ENCODE peak calls at places on chromosomes 7 and 10, in seven cellular contexts. One of them, this sample, is unnamed.
A peak's percentile ranks its signal among the peaks of the same experiment; 100 is the strongest.

GRCh38 chr7:80542398-80542797 is 30.5 kb upstream of the GNAT3 start:
- DNase-seq in fibroblast of lung: peak; percentile 97
- DNase-seq in hepatocyte: no peak
- DNase-seq in psoas muscle: no peak
- DNase-seq in tibial nerve: no peak
- DNase-seq in CD4-positive, alpha-beta memory T cell: no peak
- DNase-seq in mesendoderm: no peak
- DNase-seq in this sample: no peak

GRCh38 chr7:138243430-138243829 is 167.2 kb downstream of the AKR1D1 start:
- DNase-seq in fibroblast of lung: no peak
- DNase-seq in hepatocyte: peak; percentile 65
- DNase-seq in psoas muscle: no peak
- DNase-seq in tibial nerve: no peak
- DNase-seq in CD4-positive, alpha-beta memory T cell: no peak
- DNase-seq in mesendoderm: peak; percentile 99
- DNase-seq in this sample: no peak

GRCh38 chr10:132185601-132186487 is 904 bp upstream of the DPYSL4 start:
- DNase-seq in fibroblast of lung: peak; percentile 22
- DNase-seq in hepatocyte: peak; percentile 85
- DNase-seq in psoas muscle: no peak
- DNase-seq in tibial nerve: no peak
- DNase-seq in CD4-positive, alpha-beta memory T cell: peak; percentile 77
- DNase-seq in mesendoderm: peak; percentile 41
- DNase-seq in this sample: peak; percentile 60

GRCh38 chr7:46253500-46253899 is 332.4 kb upstream of the IGFBP3 start:
- DNase-seq in fibroblast of lung: no peak
- DNase-seq in hepatocyte: no peak
- DNase-seq in psoas muscle: no peak
- DNase-seq in tibial nerve: no peak
- DNase-seq in CD4-positive, alpha-beta memory T cell: no peak
- DNase-seq in mesendoderm: no peak
- DNase-seq in this sample: no peak

GRCh38 chr10:45418859-45419672 is 45.0 kb downstream of the ALOX5 start:
- DNase-seq in fibroblast of lung: peak; percentile 27
- DNase-seq in hepatocyte: peak; percentile 76
- DNase-seq in psoas muscle: peak; percentile 83
- DNase-seq in tibial nerve: no peak
- DNase-seq in CD4-positive, alpha-beta memory T cell: peak; percentile 43
- DNase-seq in mesendoderm: peak; percentile 89
- DNase-seq in this sample: peak; percentile 60

GRCh38 chr7:120805636-120806388 is 52.1 kb downstream of the TSPAN12 start:
- DNase-seq in fibroblast of lung: peak; percentile 71
- DNase-seq in hepatocyte: peak; percentile 74
- DNase-seq in psoas muscle: no peak
- DNase-seq in tibial nerve: no peak
- DNase-seq in CD4-positive, alpha-beta memory T cell: peak; percentile 46
- DNase-seq in mesendoderm: peak; percentile 81
- DNase-seq in this sample: peak; percentile 33

GRCh38 chr7:155589001-155589980 is 42.9 kb upstream of the CNPY1 start:
- DNase-seq in fibroblast of lung: no peak
- DNase-seq in hepatocyte: no peak
- DNase-seq in psoas muscle: no peak
- DNase-seq in tibial nerve: no peak
- DNase-seq in CD4-positive, alpha-beta memory T cell: no peak
- DNase-seq in mesendoderm: no peak
- DNase-seq in this sample: no peak

GRCh38 chr10:82390866-82391658 is 516.1 kb downstream of the NRG3 start:
- DNase-seq in fibroblast of lung: no peak
- DNase-seq in hepatocyte: no peak
- DNase-seq in psoas muscle: no peak
- DNase-seq in tibial nerve: no peak
- DNase-seq in CD4-positive, alpha-beta memory T cell: no peak
- DNase-seq in mesendoderm: no peak
- DNase-seq in this sample: no peak

GRCh38 chr7:1238363-1239331 is 6.0 kb downstream of the UNCX start:
- DNase-seq in fibroblast of lung: no peak
- DNase-seq in hepatocyte: no peak
- DNase-seq in psoas muscle: no peak
- DNase-seq in tibial nerve: no peak
- DNase-seq in CD4-positive, alpha-beta memory T cell: no peak
- DNase-seq in mesendoderm: peak; percentile 37
- DNase-seq in this sample: no peak
- H3K27me3 ChIP-seq in fibroblast of lung: peaks cover 78% of the 10 kb centered on the region
- H3K27me3 ChIP-seq in hepatocyte: peaks cover 91% of the 10 kb centered on the region
- H3K27me3 ChIP-seq in psoas muscle: peaks cover 60% of the 10 kb centered on the region
- H3K27me3 ChIP-seq in tibial nerve: peaks cover 90% of the 10 kb centered on the region
- H3K27me3 ChIP-seq in CD4-positive, alpha-beta memory T cell: peaks cover 61% of the 10 kb centered on the region
- H3K27me3 ChIP-seq in mesendoderm: peaks cover 92% of the 10 kb centered on the region
- H3K27me3 ChIP-seq in this sample: peaks cover 38% of the 10 kb centered on the region

GRCh38 chr10:87733081-87733480 is 73.4 kb downstream of the PAPSS2 start:
- DNase-seq in fibroblast of lung: no peak
- DNase-seq in hepatocyte: no peak
- DNase-seq in psoas muscle: no peak
- DNase-seq in tibial nerve: no peak
- DNase-seq in CD4-positive, alpha-beta memory T cell: no peak
- DNase-seq in mesendoderm: no peak
- DNase-seq in this sample: no peak
- H3K4me1 ChIP-seq in fibroblast of lung: peaks cover 4% of the 10 kb centered on the region
- H3K4me1 ChIP-seq in hepatocyte: peaks cover 3% of the 10 kb centered on the region
- H3K4me1 ChIP-seq in psoas muscle: no peaks in the 10 kb centered on the region
- H3K4me1 ChIP-seq in tibial nerve: peaks cover 5% of the 10 kb centered on the region
- H3K4me1 ChIP-seq in CD4-positive, alpha-beta memory T cell: no peaks in the 10 kb centered on the region
- H3K4me1 ChIP-seq in mesendoderm: peaks cover 4% of the 10 kb centered on the region
- H3K4me1 ChIP-seq in this sample: no peaks in the 10 kb centered on the region

GRCh38 chr7:132780822-132781221 is 204.6 kb upstream of the PLXNA4 start:
- DNase-seq in fibroblast of lung: no peak
- DNase-seq in hepatocyte: no peak
- DNase-seq in psoas muscle: no peak
- DNase-seq in tibial nerve: no peak
- DNase-seq in CD4-positive, alpha-beta memory T cell: no peak
- DNase-seq in mesendoderm: no peak
- DNase-seq in this sample: no peak
- H3K27me3 ChIP-seq in fibroblast of lung: no peaks in the 10 kb centered on the region
- H3K27me3 ChIP-seq in hepatocyte: no peaks in the 10 kb centered on the region
- H3K27me3 ChIP-seq in psoas muscle: no peaks in the 10 kb centered on the region
- H3K27me3 ChIP-seq in tibial nerve: no peaks in the 10 kb centered on the region
- H3K27me3 ChIP-seq in CD4-positive, alpha-beta memory T cell: no peaks in the 10 kb centered on the region
- H3K27me3 ChIP-seq in mesendoderm: no peaks in the 10 kb centered on the region
- H3K27me3 ChIP-seq in this sample: no peaks in the 10 kb centered on the region

GRCh38 chr7:100213672-100214071 is 6.1 kb upstream of the PVRIG start:
- DNase-seq in fibroblast of lung: no peak
- DNase-seq in hepatocyte: no peak
- DNase-seq in psoas muscle: no peak
- DNase-seq in tibial nerve: no peak
- DNase-seq in CD4-positive, alpha-beta memory T cell: no peak
- DNase-seq in mesendoderm: no peak
- DNase-seq in this sample: no peak
- H3K4me1 ChIP-seq in fibroblast of lung: no peaks in the 10 kb centered on the region
- H3K4me1 ChIP-seq in hepatocyte: no peaks in the 10 kb centered on the region
- H3K4me1 ChIP-seq in psoas muscle: peaks cover 8% of the 10 kb centered on the region
- H3K4me1 ChIP-seq in tibial nerve: no peaks in the 10 kb centered on the region
- H3K4me1 ChIP-seq in CD4-positive, alpha-beta memory T cell: peaks cover 44% of the 10 kb centered on the region
- H3K4me1 ChIP-seq in mesendoderm: no peaks in the 10 kb centered on the region
- H3K4me1 ChIP-seq in this sample: peaks cover 55% of the 10 kb centered on the region

GRCh38 chr10:78891741-78892140 is 177.0 kb upstream of the ZMIZ1 start:
- DNase-seq in fibroblast of lung: no peak
- DNase-seq in hepatocyte: no peak
- DNase-seq in psoas muscle: no peak
- DNase-seq in tibial nerve: no peak
- DNase-seq in CD4-positive, alpha-beta memory T cell: no peak
- DNase-seq in mesendoderm: no peak
- DNase-seq in this sample: no peak
- H3K27me3 ChIP-seq in fibroblast of lung: peaks cover 20% of the 10 kb centered on the region
- H3K27me3 ChIP-seq in hepatocyte: no peaks in the 10 kb centered on the region
- H3K27me3 ChIP-seq in psoas muscle: no peaks in the 10 kb centered on the region
- H3K27me3 ChIP-seq in tibial nerve: no peaks in the 10 kb centered on the region
- H3K27me3 ChIP-seq in CD4-positive, alpha-beta memory T cell: no peaks in the 10 kb centered on the region
- H3K27me3 ChIP-seq in mesendoderm: no peaks in the 10 kb centered on the region
- H3K27me3 ChIP-seq in this sample: peaks cover 4% of the 10 kb centered on the region

DNA sequence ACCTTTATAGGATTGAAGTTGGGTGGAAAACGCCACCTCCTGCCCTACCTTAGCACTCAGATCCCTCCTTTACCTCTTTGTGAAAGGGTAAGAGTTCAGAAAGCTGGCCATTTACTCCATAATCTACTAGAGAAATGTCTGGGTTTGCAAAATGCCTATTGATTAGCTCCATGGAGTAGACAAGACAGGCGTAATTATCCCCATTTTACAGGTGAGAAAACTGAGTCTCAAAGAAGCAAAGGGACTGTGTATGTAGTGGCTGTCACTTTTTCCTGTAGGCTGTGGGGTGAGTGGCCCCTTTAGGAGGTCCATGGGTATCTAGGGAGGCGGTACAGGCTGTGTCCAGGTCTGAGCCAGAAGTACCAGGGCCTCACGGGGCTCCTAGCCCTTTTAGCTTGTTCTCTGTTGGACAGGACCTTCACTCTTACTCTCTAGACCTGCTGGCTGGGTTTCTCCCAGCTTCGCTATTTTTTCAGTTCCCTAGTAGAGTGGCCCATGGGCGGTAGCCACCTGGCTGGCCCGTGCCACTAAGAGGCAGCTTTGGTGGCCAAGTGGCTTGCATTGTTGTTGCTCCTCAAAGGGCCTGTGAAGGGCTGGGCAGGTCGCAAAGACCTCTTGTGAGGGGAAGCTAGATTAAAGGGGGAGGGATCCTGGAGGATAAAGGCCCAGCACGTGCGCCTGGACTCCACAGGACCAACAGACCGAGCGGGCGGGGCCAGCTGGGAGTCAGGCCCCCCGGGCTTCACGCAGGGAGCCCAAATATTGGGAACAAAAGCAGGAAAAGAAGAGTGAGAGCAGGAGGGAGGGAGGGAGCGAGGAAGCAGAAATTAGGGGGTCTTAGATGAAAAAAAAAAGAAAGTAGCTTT is 4.7 kb upstream of the PAX2 start:
- DNase-seq in fibroblast of lung: no peak
- DNase-seq in hepatocyte: no peak
- DNase-seq in psoas muscle: no peak
- DNase-seq in tibial nerve: no peak
- DNase-seq in CD4-positive, alpha-beta memory T cell: no peak
- DNase-seq in mesendoderm: peak; percentile 57
- DNase-seq in this sample: no peak
- H3K4me1 ChIP-seq in fibroblast of lung: no peaks in the 10 kb centered on the region
- H3K4me1 ChIP-seq in hepatocyte: peaks cover 30% of the 10 kb centered on the region
- H3K4me1 ChIP-seq in psoas muscle: peaks cover 17% of the 10 kb centered on the region
- H3K4me1 ChIP-seq in tibial nerve: peaks cover 22% of the 10 kb centered on the region
- H3K4me1 ChIP-seq in CD4-positive, alpha-beta memory T cell: peaks cover 30% of the 10 kb centered on the region
- H3K4me1 ChIP-seq in mesendoderm: peaks cover 3% of the 10 kb centered on the region
- H3K4me1 ChIP-seq in this sample: peaks cover 11% of the 10 kb centered on the region

DNA sequence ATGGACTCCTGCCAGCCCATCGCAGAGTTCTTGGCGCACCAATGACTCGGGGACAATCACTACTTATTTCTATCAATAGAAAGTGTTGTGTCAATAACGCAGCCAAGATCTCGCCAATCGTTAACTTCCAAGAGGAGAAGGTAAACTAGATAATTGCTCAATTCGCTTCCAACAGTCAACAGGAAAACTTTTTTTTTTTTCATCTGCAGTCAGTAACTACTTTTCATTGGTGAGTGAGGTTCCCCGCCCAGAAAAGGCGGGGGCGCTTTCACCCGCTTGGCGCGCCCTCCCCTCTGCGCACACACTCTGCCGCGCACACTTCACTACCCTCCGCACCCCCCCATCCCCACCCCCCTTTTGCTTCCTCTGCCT is at the start of gene FEZF1:
- DNase-seq in fibroblast of lung: no peak
- DNase-seq in hepatocyte: peak; percentile 15
- DNase-seq in psoas muscle: no peak
- DNase-seq in tibial nerve: no peak
- DNase-seq in CD4-positive, alpha-beta memory T cell: no peak
- DNase-seq in mesendoderm: peak; percentile 68
- DNase-seq in this sample: no peak
- H3K27me3 ChIP-seq in fibroblast of lung: peaks cover 85% of the 10 kb centered on the region
- H3K27me3 ChIP-seq in hepatocyte: peaks cover 100% of the 10 kb centered on the region
- H3K27me3 ChIP-seq in psoas muscle: peaks cover 51% of the 10 kb centered on the region
- H3K27me3 ChIP-seq in tibial nerve: peaks cover 100% of the 10 kb centered on the region
- H3K27me3 ChIP-seq in CD4-positive, alpha-beta memory T cell: peaks cover 12% of the 10 kb centered on the region
- H3K27me3 ChIP-seq in mesendoderm: peaks cover 41% of the 10 kb centered on the region
- H3K27me3 ChIP-seq in this sample: peaks cover 5% of the 10 kb centered on the region

DNA sequence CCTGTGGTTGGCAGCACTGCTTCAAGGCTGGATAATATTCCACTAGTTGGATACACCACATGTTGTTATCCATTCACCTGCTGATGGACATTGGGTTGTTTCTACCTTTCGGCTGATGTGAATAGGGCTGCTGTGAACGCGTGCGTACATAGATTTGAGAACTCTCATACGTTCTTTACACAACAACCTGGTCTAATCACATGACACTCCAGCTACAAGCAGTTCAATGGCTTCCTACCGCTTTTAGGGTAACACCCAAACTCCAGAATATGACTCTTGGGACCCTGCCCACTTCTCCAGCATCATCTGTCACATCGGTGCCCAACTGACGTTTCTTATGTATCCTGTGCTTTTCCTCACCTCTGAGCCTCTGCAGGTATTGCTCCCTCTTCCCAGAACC is 114.6 kb downstream of the ABLIM1 start:
- DNase-seq in fibroblast of lung: no peak
- DNase-seq in hepatocyte: no peak
- DNase-seq in psoas muscle: no peak
- DNase-seq in tibial nerve: no peak
- DNase-seq in CD4-positive, alpha-beta memory T cell: no peak
- DNase-seq in mesendoderm: no peak
- DNase-seq in this sample: no peak
- H3K4me1 ChIP-seq in fibroblast of lung: peaks cover 7% of the 10 kb centered on the region
- H3K4me1 ChIP-seq in hepatocyte: no peaks in the 10 kb centered on the region
- H3K4me1 ChIP-seq in psoas muscle: no peaks in the 10 kb centered on the region
- H3K4me1 ChIP-seq in tibial nerve: no peaks in the 10 kb centered on the region
- H3K4me1 ChIP-seq in CD4-positive, alpha-beta memory T cell: peaks cover 100% of the 10 kb centered on the region
- H3K4me1 ChIP-seq in mesendoderm: peaks cover under 1% of the 10 kb centered on the region
- H3K4me1 ChIP-seq in this sample: peaks cover 96% of the 10 kb centered on the region

GRCh38 chr10:116802474-116802873 is 46.8 kb upstream of the ENO4 start:
- DNase-seq in fibroblast of lung: no peak
- DNase-seq in hepatocyte: no peak
- DNase-seq in psoas muscle: no peak
- DNase-seq in tibial nerve: no peak
- DNase-seq in CD4-positive, alpha-beta memory T cell: no peak
- DNase-seq in mesendoderm: no peak
- DNase-seq in this sample: no peak

GRCh38 chr10:116801658-116802057 is 47.6 kb upstream of the ENO4 start:
- DNase-seq in fibroblast of lung: no peak
- DNase-seq in hepatocyte: no peak
- DNase-seq in psoas muscle: no peak
- DNase-seq in tibial nerve: no peak
- DNase-seq in CD4-positive, alpha-beta memory T cell: no peak
- DNase-seq in mesendoderm: no peak
- DNase-seq in this sample: no peak

GRCh38 chr10:116798859-116799258 is 50.4 kb upstream of the ENO4 start:
- DNase-seq in fibroblast of lung: no peak
- DNase-seq in hepatocyte: no peak
- DNase-seq in psoas muscle: no peak
- DNase-seq in tibial nerve: no peak
- DNase-seq in CD4-positive, alpha-beta memory T cell: no peak
- DNase-seq in mesendoderm: no peak
- DNase-seq in this sample: no peak

GRCh38 chr10:116800356-116800929 is 48.9 kb upstream of the ENO4 start:
- DNase-seq in fibroblast of lung: no peak
- DNase-seq in hepatocyte: no peak
- DNase-seq in psoas muscle: no peak
- DNase-seq in tibial nerve: no peak
- DNase-seq in CD4-positive, alpha-beta memory T cell: no peak
- DNase-seq in mesendoderm: peak; percentile 27
- DNase-seq in this sample: no peak

DNA sequence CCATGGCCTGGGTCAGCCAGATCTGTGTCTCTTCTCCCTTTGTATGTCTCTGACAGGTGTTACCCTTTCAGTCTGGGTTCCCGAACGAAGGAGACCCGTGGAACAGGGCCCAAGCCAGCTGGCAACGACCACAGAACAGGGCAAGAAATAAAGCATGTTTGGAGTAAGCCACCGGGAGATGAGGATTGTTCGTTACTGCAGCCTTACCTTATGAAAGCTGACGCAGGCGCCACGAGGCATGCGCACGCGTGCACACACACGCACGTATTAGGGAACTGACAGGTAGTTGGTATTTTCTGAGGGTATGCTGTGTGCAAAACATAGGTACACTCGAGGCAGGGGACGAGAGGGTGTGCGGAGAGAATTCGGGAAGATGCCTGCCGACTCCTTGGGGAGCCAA is 46.4 kb upstream of the ENO4 start:
- DNase-seq in fibroblast of lung: no peak
- DNase-seq in hepatocyte: no peak
- DNase-seq in psoas muscle: no peak
- DNase-seq in tibial nerve: no peak
- DNase-seq in CD4-positive, alpha-beta memory T cell: no peak
- DNase-seq in mesendoderm: no peak
- DNase-seq in this sample: no peak
- H3K27me3 ChIP-seq in fibroblast of lung: peaks cover 3% of the 10 kb centered on the region
- H3K27me3 ChIP-seq in hepatocyte: peaks cover 13% of the 10 kb centered on the region
- H3K27me3 ChIP-seq in psoas muscle: peaks cover 2% of the 10 kb centered on the region
- H3K27me3 ChIP-seq in tibial nerve: peaks cover 4% of the 10 kb centered on the region
- H3K27me3 ChIP-seq in CD4-positive, alpha-beta memory T cell: no peaks in the 10 kb centered on the region
- H3K27me3 ChIP-seq in mesendoderm: no peaks in the 10 kb centered on the region
- H3K27me3 ChIP-seq in this sample: no peaks in the 10 kb centered on the region